ENCODE peak calls at places on chromosomes 4 and X, in ten cellular contexts. H is PC-9, B is thyroid gland, Y is fibroblast of pulmonary artery, F is heart left ventricle, E is HepG2, Z is astrocyte of the spinal cord, L is WERI-Rb-1, X is colonic mucosa, O is GM12864. S is an unnamed sample.

GRCh38 chrX:4850312-4850711 is 1136.9 kb upstream of the PRKX start:
- DNase-seq in B (no peak), L (no peak), X (no peak), Y (no peak), E (no peak), F (no peak), O (no peak), Z (no peak), H (no peak), S (no peak)

GRCh38 chr4:174713181-174713580 is 115.9 kb downstream of the GLRA3 start:
- DNase-seq in O (no peak), B (no peak), E (no peak), H (no peak), F (no peak), Z (no peak), L (no peak), X (no peak), Y (no peak), S (no peak)

GRCh38 chr4:129358571-129358970 is 262.6 kb downstream of the C4orf33 start:
- DNase-seq in Y (peak), F (no peak), Z (peak), O (no peak), H (no peak), B (no peak), L (no peak), E (no peak), X (no peak), S (peak)

GRCh38 chr4:23857353-23857752 is 32.5 kb downstream of the PPARGC1A start:
- DNase-seq in O (no peak), X (no peak), E (peak), Y (peak), Z (peak), L (no peak), H (no peak), F (no peak), B (no peak), S (peak)

GRCh38 chrX:18377802-18378201 is 23.3 kb upstream of the SCML2 start:
- DNase-seq in Z (no peak), H (peak), E (peak), X (no peak), B (peak), Y (peak), F (no peak), O (no peak), L (peak), S (peak)

GRCh38 chrX:112841114-112841819 is 636 bp upstream of the AMOT start:
- DNase-seq in B (peak), E (peak), L (peak), X (peak), O (peak), Z (peak), Y (peak), F (peak), H (peak), S (peak)

GRCh38 chr4:105179539-105180401 is 33.1 kb downstream of the TET2 start:
- DNase-seq in F (no peak), O (no peak), Z (no peak), Y (no peak), X (no peak), E (peak), L (no peak), B (no peak), H (no peak), S (no peak)

GRCh38 chr4:53098681-53099121 is 236.6 kb downstream of the RASL11B start:
- DNase-seq in L (no peak), H (no peak), B (no peak), Z (peak), F (no peak), E (no peak), O (no peak), Y (peak), X (no peak), S (peak)

GRCh38 chr4:79141530-79141929 is 184.3 kb downstream of the NAA11 start:
- DNase-seq in Y (peak), L (no peak), X (no peak), E (peak), O (no peak), Z (peak), B (no peak), F (no peak), H (no peak), S (peak)

GRCh38 chr4:163372035-163372434 is 28.3 kb downstream of the NPY5R start:
- DNase-seq in O (no peak), H (no peak), E (no peak), X (no peak), Z (no peak), Y (no peak), F (no peak), L (no peak), B (no peak), S (no peak)

GRCh38 chr4:84456157-84456556 is 42.9 kb downstream of the NKX6-1 start:
- DNase-seq in Y (no peak), F (no peak), X (no peak), H (no peak), B (no peak), Z (no peak), L (no peak), O (no peak), E (no peak), S (no peak)

GRCh38 chr4:84455697-84456096 is 43.4 kb downstream of the NKX6-1 start:
- DNase-seq in Y (no peak), L (no peak), H (no peak), F (no peak), Z (peak), E (no peak), O (no peak), B (peak), X (no peak), S (no peak)

GRCh38 chr4:84451546-84451945 is 47.5 kb downstream of the NKX6-1 start:
- DNase-seq in E (no peak), H (no peak), L (no peak), O (no peak), B (no peak), F (no peak), Y (peak), Z (peak), X (no peak), S (peak)
- TF ChIP-seq CTCF in E (peak), H (peak), L (peak), O (peak), B (peak), F (peak), Y (peak), Z (peak), X (no peak), S (peak)

GRCh38 chrX:107743995-107744394 is 31.6 kb downstream of the TSC22D3 start:
- DNase-seq in B (no peak), E (no peak), H (no peak), X (no peak), Y (no peak), O (no peak), Z (no peak), F (no peak), L (no peak), S (no peak)

GRCh38 chrX:107741318-107741813 is 34.2 kb downstream of the TSC22D3 start:
- DNase-seq in L (no peak), O (no peak), Y (no peak), F (no peak), X (no peak), E (no peak), H (no peak), Z (no peak), B (no peak), S (no peak)

GRCh38 chrX:107744868-107745267 is 30.7 kb downstream of the TSC22D3 start:
- DNase-seq in Z (no peak), O (no peak), L (no peak), B (no peak), F (no peak), E (no peak), H (no peak), X (no peak), Y (no peak), S (no peak)

GRCh38 chrX:107739541-107739940 is 36.0 kb downstream of the TSC22D3 start:
- DNase-seq in H (no peak), Y (no peak), B (no peak), X (no peak), Z (no peak), L (no peak), E (no peak), F (no peak), O (no peak), S (no peak)

GRCh38 chrX:107742754-107743191 is 32.8 kb downstream of the TSC22D3 start:
- DNase-seq in X (peak), L (no peak), Z (no peak), B (no peak), F (peak), Y (no peak), H (no peak), O (no peak), E (no peak), S (no peak)
- H3K4me3 ChIP-seq in X (no peak), L (no peak), Z (no peak), B (no peak), F (peak), Y (no peak), H (no peak), O (no peak), E (no peak), S (no peak)

GRCh38 chr4:16583764-16584163 is 314.7 kb downstream of the LDB2 start:
- DNase-seq in L (no peak), E (no peak), Z (peak), Y (peak), H (no peak), X (no peak), B (no peak), O (no peak), F (no peak), S (no peak)
- TF ChIP-seq CTCF in L (no peak), E (no peak), Z (no peak), Y (no peak), H (no peak), X (no peak), B (no peak), O (no peak), F (no peak), S (no peak)

GRCh38 chrX:10156199-10157031 is at the start of gene CLCN4:
- DNase-seq in O (no peak), Z (no peak), H (peak), F (peak), E (peak), X (peak), L (peak), B (peak), Y (peak), S (peak)
- H3K4me3 ChIP-seq in O (no peak), Z (peak), H (peak), F (peak), E (peak), X (no peak), L (peak), B (peak), Y (peak), S (peak)

GRCh38 chrX:150926791-150927190 is 28.3 kb upstream of the CD99L2 start:
- DNase-seq in Z (no peak), B (no peak), Y (no peak), O (no peak), F (no peak), X (no peak), H (no peak), E (no peak), L (no peak), S (no peak)
- TF ChIP-seq CTCF in Z (no peak), B (no peak), Y (no peak), O (no peak), F (no peak), X (no peak), H (no peak), E (no peak), L (no peak), S (no peak)

DNA sequence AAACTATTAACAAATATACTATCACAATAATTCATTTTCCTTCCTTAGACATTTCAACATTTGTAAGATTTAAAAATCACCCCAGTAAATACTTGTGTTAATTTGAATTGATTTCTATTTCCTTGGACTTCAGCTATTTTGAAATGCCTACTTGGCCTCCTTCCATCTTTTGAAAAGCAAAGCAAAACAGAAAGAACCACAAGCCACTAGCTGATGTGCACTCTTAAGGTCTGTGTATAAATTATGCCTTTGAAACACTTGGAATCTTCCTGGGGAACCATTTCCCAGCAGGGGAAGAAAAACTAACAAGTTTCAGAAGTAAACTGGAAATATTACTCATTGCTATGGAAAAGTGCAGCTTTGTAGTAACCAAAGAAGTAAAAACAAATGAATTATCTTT is 139.8 kb downstream of the CLCN4 start:
- DNase-seq in Z (peak), L (no peak), O (no peak), E (no peak), F (no peak), B (no peak), X (no peak), H (no peak), Y (peak), S (peak)
- H3K4me3 ChIP-seq in Z (no peak), L (no peak), O (no peak), E (no peak), F (no peak), B (no peak), X (no peak), H (no peak), Y (no peak), S (no peak)

GRCh38 chrX:47958943-47959342 is 44.8 kb downstream of the ZNF182 start:
- DNase-seq in L (no peak), Y (peak), B (peak), H (no peak), E (peak), X (no peak), Z (no peak), O (no peak), F (no peak), S (peak)
- TF ChIP-seq CTCF in L (peak), Y (peak), B (peak), H (no peak), E (peak), X (no peak), Z (no peak), O (peak), F (no peak), S (peak)

GRCh38 chrX:130086414-130087207 is 23.7 kb downstream of the ELF4 start:
- DNase-seq in B (no peak), H (no peak), F (no peak), O (no peak), X (no peak), Y (no peak), E (no peak), Z (no peak), L (peak), S (no peak)
- H3K4me3 ChIP-seq in B (no peak), H (no peak), F (no peak), O (peak), X (no peak), Y (no peak), E (no peak), Z (no peak), L (no peak), S (no peak)

GRCh38 chr4:152065545-152065944 is 304.7 kb upstream of the GATB start:
- DNase-seq in E (no peak), O (no peak), X (no peak), Z (no peak), L (no peak), H (no peak), B (no peak), Y (no peak), F (no peak), S (no peak)
- TF ChIP-seq CTCF in E (no peak), O (no peak), X (no peak), Z (no peak), L (no peak), H (no peak), B (no peak), Y (no peak), F (no peak), S (no peak)

S was measured in fibroblast of villous mesenchyme.